ENCODE peak calls at places on chromosomes 16 and 17, in nine cellular contexts. G, J, P, B, E, K, H, M and I are unnamed samples.

GRCh38 chr16:15816228-15816627 is 40.6 kb downstream of the MYH11 start:
- DNase-seq in G (no peak), J (no peak), P (no peak), B (no peak), E (no peak), K (no peak), H (no peak), M (no peak), I (no peak)

GRCh38 chr17:54835015-54835414 is 65.6 kb upstream of the TOM1L1 start:
- DNase-seq in G (no peak), J (no peak), P (no peak), B (no peak), E (no peak), K (no peak), H (no peak), M (no peak), I (no peak)

GRCh38 chr16:80277182-80277581 is 263.6 kb upstream of the DYNLRB2 start:
- DNase-seq in G (no peak), J (no peak), P (no peak), B (no peak), E (peak; percentile 32), K (no peak), H (no peak), M (no peak), I (peak; percentile 26)

GRCh38 chr16:16014329-16015224 is 65.2 kb downstream of the ABCC1 start:
- DNase-seq in G (no peak), J (no peak), P (no peak), B (peak; percentile 71), E (no peak), K (no peak), H (peak; percentile 32), M (peak; percentile 57), I (no peak)

GRCh38 chr17:39165844-39166349 is at the start of gene ARL5C:
- DNase-seq in G (no peak), J (no peak), P (no peak), B (no peak), E (no peak), K (no peak), H (no peak), M (no peak), I (no peak)

GRCh38 chr17:9872852-9873251 is 32.2 kb downstream of the RCVRN start:
- DNase-seq in G (no peak), J (no peak), P (no peak), B (no peak), E (no peak), K (no peak), H (no peak), M (no peak), I (no peak)

GRCh38 chr16:84975066-84975465 is 36.3 kb downstream of the ZDHHC7 start:
- DNase-seq in G (no peak), J (no peak), P (no peak), B (no peak), E (peak; percentile 68), K (no peak), H (no peak), M (no peak), I (no peak)

GRCh38 chr17:55420067-55420775 is 1.4 kb downstream of the MMD start:
- DNase-seq in G (peak; percentile 84), J (no peak), P (peak; percentile 17), B (peak; percentile 21), E (no peak), K (peak; percentile 84), H (no peak), M (no peak), I (peak; percentile 87)

GRCh38 chr17:59001158-59001814 is 105.4 kb downstream of the TRIM37 start:
- DNase-seq in G (peak; percentile 87), J (no peak), P (peak; percentile 57), B (peak; percentile 54), E (no peak), K (peak; percentile 93), H (no peak), M (peak; percentile 26), I (peak; percentile 97)

GRCh38 chr17:32910769-32911168 is 17.2 kb upstream of the TMEM98 start:
- DNase-seq in G (no peak), J (no peak), P (no peak), B (no peak), E (no peak), K (no peak), H (no peak), M (no peak), I (no peak)

GRCh38 chr17:76481091-76481655 is 13.8 kb downstream of the AANAT start:
- DNase-seq in G (peak; percentile 82), J (no peak), P (no peak), B (no peak), E (no peak), K (no peak), H (no peak), M (no peak), I (peak; percentile 91)

GRCh38 chr17:1604831-1605528 is 23.7 kb downstream of the SLC43A2 start:
- DNase-seq in G (no peak), J (no peak), P (no peak), B (no peak), E (peak; percentile 82), K (no peak), H (no peak), M (no peak), I (no peak)

GRCh38 chr16:71537643-71538042 is 11.4 kb downstream of the CHST4 start:
- DNase-seq in G (peak; percentile 24), J (peak; percentile 37), P (no peak), B (no peak), E (peak; percentile 65), K (peak; percentile 48), H (peak; percentile 39), M (peak; percentile 39), I (peak; percentile 72)

GRCh38 chr17:8144401-8145295 is 7.6 kb downstream of the PER1 start:
- DNase-seq in G (peak; percentile 11), J (no peak), P (no peak), B (no peak), E (peak; percentile 34), K (no peak), H (no peak), M (no peak), I (no peak)

GRCh38 chr16:79612207-79612606 is 11.7 kb upstream of the MAF start:
- DNase-seq in G (no peak), J (no peak), P (no peak), B (no peak), E (no peak), K (no peak), H (no peak), M (no peak), I (no peak)